ENCODE peak calls at places on chromosomes 1 and 21, in eight cellular contexts. B is lung, D is upper lobe of right lung, I is GM12864, N is transverse colon, S is IMR-90, A is heart right ventricle, O is uterus. V is an unnamed sample.

GRCh38 chr1:156483397-156483796 is 17.2 kb downstream of the MEF2D start:
- DNase-seq in B (no peak), D (no peak), I (no peak), N (no peak), S (no peak), A (no peak), O (no peak), V (no peak)

GRCh38 chr1:62391369-62391971 is 45.4 kb upstream of the USP1 start:
- DNase-seq in B (no peak), D (no peak), I (no peak), N (peak), S (no peak), A (no peak), O (no peak), V (no peak)

GRCh38 chr1:30612666-30613065 is 110.7 kb downstream of the MATN1 start:
- DNase-seq in B (no peak), D (no peak), I (no peak), N (no peak), S (no peak), A (no peak), O (no peak), V (no peak)

GRCh38 chr1:201916649-201917249 is 28.1 kb downstream of the SHISA4 start:
- DNase-seq in B (peak), D (no peak), I (no peak), N (peak), S (peak), A (peak), O (peak), V (peak)

GRCh38 chr1:16125088-16125470 is 30.8 kb downstream of the EPHA2 start:
- DNase-seq in B (no peak), D (no peak), I (no peak), N (no peak), S (no peak), A (peak), O (no peak), V (no peak)

GRCh38 chr1:94840811-94841210 is 20.7 kb downstream of the SLC44A3 start:
- DNase-seq in B (no peak), D (no peak), I (no peak), N (no peak), S (no peak), A (no peak), O (no peak), V (no peak)

GRCh38 chr1:160260436-160261382 is 1.6 kb downstream of the DCAF8 start:
- DNase-seq in B (no peak), D (no peak), I (no peak), N (no peak), S (peak), A (no peak), O (no peak), V (no peak)

GRCh38 chr1:198185759-198186158 is 29.0 kb downstream of the NEK7 start:
- DNase-seq in B (no peak), D (no peak), I (no peak), N (no peak), S (no peak), A (no peak), O (no peak), V (no peak)

GRCh38 chr1:154822717-154823116 is 47.4 kb downstream of the KCNN3 start:
- DNase-seq in B (no peak), D (no peak), I (no peak), N (peak), S (no peak), A (no peak), O (no peak), V (no peak)

GRCh38 chr1:154820646-154821045 is 49.4 kb downstream of the KCNN3 start:
- DNase-seq in B (no peak), D (no peak), I (no peak), N (no peak), S (no peak), A (no peak), O (peak), V (no peak)

GRCh38 chr1:154818911-154819310 is 51.2 kb downstream of the KCNN3 start:
- DNase-seq in B (no peak), D (no peak), I (no peak), N (no peak), S (no peak), A (no peak), O (no peak), V (no peak)

GRCh38 chr1:154821083-154821482 is 49.0 kb downstream of the KCNN3 start:
- DNase-seq in B (no peak), D (no peak), I (no peak), N (no peak), S (no peak), A (no peak), O (peak), V (peak)

DNA sequence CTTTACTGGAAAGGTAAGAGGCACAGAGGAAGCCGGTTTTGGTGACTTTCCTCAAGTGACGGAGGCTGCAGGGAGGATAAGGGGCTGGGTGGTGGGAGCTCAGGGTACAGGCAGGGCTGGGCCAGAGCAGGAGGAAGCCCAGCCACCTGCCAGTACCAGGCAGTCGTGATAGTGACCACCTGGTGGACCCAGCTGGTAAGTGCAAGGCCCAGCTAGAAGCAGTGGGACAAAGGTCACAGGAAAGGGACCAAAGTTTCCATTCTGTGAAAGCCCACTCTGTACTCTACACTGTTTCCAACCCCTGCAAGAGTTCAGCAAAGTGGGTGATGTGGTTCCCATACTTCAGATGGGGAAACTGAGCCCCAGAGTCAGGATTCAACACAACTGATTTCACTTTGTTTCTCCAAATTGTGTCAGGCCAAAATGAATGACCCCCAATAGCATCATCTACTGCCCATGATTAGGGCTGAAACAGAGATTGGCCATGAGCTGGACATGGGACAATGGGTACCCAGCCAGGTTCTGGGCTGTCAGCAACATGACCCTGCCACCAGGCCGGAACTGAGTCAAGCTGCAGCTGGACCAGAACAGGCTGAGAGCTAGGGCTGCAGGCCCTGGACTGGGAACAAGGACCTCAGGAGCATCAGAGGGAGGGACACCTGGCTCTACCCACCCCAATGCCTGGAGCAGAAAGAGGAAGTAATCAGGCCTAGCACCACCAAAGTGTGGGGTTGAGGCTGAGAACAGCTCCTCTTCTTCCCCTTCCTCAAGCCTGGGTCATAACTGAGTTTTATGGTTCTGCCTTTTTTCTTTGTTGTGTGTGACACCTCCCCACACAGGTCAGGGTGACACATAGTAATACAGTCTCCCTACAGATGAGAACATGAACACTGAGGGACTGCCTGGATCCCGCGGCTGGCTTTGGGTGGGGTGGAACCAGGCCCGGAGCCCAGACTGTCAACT is 50.2 kb downstream of the KCNN3 start:
- DNase-seq in B (no peak), D (peak), I (no peak), N (no peak), S (no peak), A (no peak), O (no peak), V (no peak)
- TF ChIP-seq CTCF in B (no peak), D (peak), I (peak), N (peak), S (peak), A (peak), O (no peak), V (peak)

GRCh38 chr1:91020967-91021685 is 709 bp downstream of the ZNF644 start:
- DNase-seq in B (peak), D (peak), I (peak), N (peak), S (peak), A (peak), O (peak), V (peak)
- TF ChIP-seq CTCF in B (no peak), D (no peak), I (no peak), N (no peak), S (no peak), A (no peak), O (no peak), V (no peak)

GRCh38 chr1:36773827-36774541 is 260.3 kb downstream of the GRIK3 start:
- DNase-seq in B (no peak), D (no peak), I (no peak), N (no peak), S (no peak), A (no peak), O (no peak), V (no peak)
- TF ChIP-seq CTCF in B (no peak), D (no peak), I (no peak), N (no peak), S (no peak), A (no peak), O (no peak), V (peak)

GRCh38 chr21:35616090-35616489 is 444.2 kb downstream of the SETD4 start:
- DNase-seq in B (no peak), D (no peak), I (no peak), N (no peak), S (peak), A (no peak), O (no peak), V (no peak)
- TF ChIP-seq CTCF in B (no peak), D (peak), I (no peak), N (no peak), S (peak), A (peak), O (no peak), V (peak)

V was measured in left ventricle myocardium inferior.